ENCODE peak calls at places on chromosomes 6 and 20, in seven cellular contexts. One of them, this sample, is unnamed.

GRCh38 chr6:36907781-36908180 is 22.0 kb downstream of the C6orf89 start:
- DNase-seq in omental fat pad: no peak
- DNase-seq in neural crest cell: no peak
- DNase-seq in astrocyte of the spinal cord: peak
- DNase-seq in GM06990: no peak
- DNase-seq in right lobe of liver: peak
- DNase-seq in MCF 10A: no peak
- DNase-seq in this sample: no peak

GRCh38 chr6:144006731-144007454 is 1.2 kb downstream of the PLAGL1 start:
- DNase-seq in astrocyte of the spinal cord: peak
- DNase-seq in right lobe of liver: no peak
- DNase-seq in neural crest cell: no peak
- DNase-seq in omental fat pad: no peak
- DNase-seq in MCF 10A: peak
- DNase-seq in GM06990: no peak
- DNase-seq in this sample: peak

GRCh38 chr20:43667341-43668132 is 623 bp downstream of the MYBL2 start:
- DNase-seq in omental fat pad: no peak
- DNase-seq in GM06990: peak
- DNase-seq in astrocyte of the spinal cord: no peak
- DNase-seq in MCF 10A: no peak
- DNase-seq in right lobe of liver: no peak
- DNase-seq in neural crest cell: peak
- DNase-seq in this sample: peak

GRCh38 chr20:10006461-10006860 is 28.3 kb upstream of the ANKEF1 start:
- DNase-seq in omental fat pad: no peak
- DNase-seq in neural crest cell: no peak
- DNase-seq in MCF 10A: no peak
- DNase-seq in astrocyte of the spinal cord: no peak
- DNase-seq in right lobe of liver: no peak
- DNase-seq in GM06990: no peak
- DNase-seq in this sample: no peak

GRCh38 chr6:143742955-143743255 is 65.1 kb downstream of the PHACTR2 start:
- DNase-seq in neural crest cell: no peak
- DNase-seq in right lobe of liver: no peak
- DNase-seq in MCF 10A: no peak
- DNase-seq in omental fat pad: no peak
- DNase-seq in astrocyte of the spinal cord: no peak
- DNase-seq in GM06990: no peak
- DNase-seq in this sample: no peak

GRCh38 chr6:24935753-24936152 is at the start of gene RIPOR2:
- DNase-seq in neural crest cell: peak
- DNase-seq in omental fat pad: no peak
- DNase-seq in astrocyte of the spinal cord: no peak
- DNase-seq in GM06990: peak
- DNase-seq in MCF 10A: no peak
- DNase-seq in right lobe of liver: peak
- DNase-seq in this sample: no peak

GRCh38 chr20:61161649-61162210 is 90.3 kb upstream of the CDH4 start:
- DNase-seq in GM06990: no peak
- DNase-seq in MCF 10A: no peak
- DNase-seq in neural crest cell: no peak
- DNase-seq in right lobe of liver: no peak
- DNase-seq in omental fat pad: no peak
- DNase-seq in astrocyte of the spinal cord: no peak
- DNase-seq in this sample: no peak

GRCh38 chr20:10217517-10218410 is 866 bp upstream of the SNAP25 start:
- DNase-seq in omental fat pad: peak
- DNase-seq in GM06990: no peak
- DNase-seq in astrocyte of the spinal cord: peak
- DNase-seq in MCF 10A: peak
- DNase-seq in neural crest cell: peak
- DNase-seq in right lobe of liver: no peak
- DNase-seq in this sample: peak

GRCh38 chr20:38050691-38051090 is 17.1 kb downstream of the RPRD1B start:
- DNase-seq in GM06990: no peak
- DNase-seq in neural crest cell: no peak
- DNase-seq in right lobe of liver: no peak
- DNase-seq in omental fat pad: no peak
- DNase-seq in MCF 10A: peak
- DNase-seq in astrocyte of the spinal cord: no peak
- DNase-seq in this sample: no peak

GRCh38 chr6:109925060-109925459 is 53.1 kb upstream of the GPR6 start:
- DNase-seq in right lobe of liver: no peak
- DNase-seq in GM06990: no peak
- DNase-seq in neural crest cell: no peak
- DNase-seq in astrocyte of the spinal cord: no peak
- DNase-seq in MCF 10A: peak
- DNase-seq in omental fat pad: no peak
- DNase-seq in this sample: no peak

GRCh38 chr20:5688431-5688972 is 61.7 kb upstream of the SHLD1 start:
- DNase-seq in MCF 10A: no peak
- DNase-seq in astrocyte of the spinal cord: no peak
- DNase-seq in right lobe of liver: peak
- DNase-seq in omental fat pad: peak
- DNase-seq in neural crest cell: no peak
- DNase-seq in GM06990: no peak
- DNase-seq in this sample: no peak

GRCh38 chr6:158642097-158642601 is 2.4 kb downstream of the DYNLT1 start:
- DNase-seq in omental fat pad: no peak
- DNase-seq in MCF 10A: peak
- DNase-seq in astrocyte of the spinal cord: peak
- DNase-seq in GM06990: no peak
- DNase-seq in neural crest cell: no peak
- DNase-seq in right lobe of liver: no peak
- DNase-seq in this sample: no peak

GRCh38 chr20:16560661-16561060 is 12.6 kb downstream of the KIF16B start:
- DNase-seq in GM06990: no peak
- DNase-seq in MCF 10A: no peak
- DNase-seq in right lobe of liver: no peak
- DNase-seq in omental fat pad: no peak
- DNase-seq in neural crest cell: no peak
- DNase-seq in astrocyte of the spinal cord: no peak
- DNase-seq in this sample: no peak

GRCh38 chr6:26172496-26172958 is 85.3 kb downstream of the HFE start:
- DNase-seq in omental fat pad: no peak
- DNase-seq in MCF 10A: peak
- DNase-seq in right lobe of liver: no peak
- DNase-seq in astrocyte of the spinal cord: peak
- DNase-seq in neural crest cell: no peak
- DNase-seq in GM06990: peak
- DNase-seq in this sample: no peak

GRCh38 chr20:35307666-35308653 is 15.7 kb upstream of the FAM83C start:
- DNase-seq in right lobe of liver: peak
- DNase-seq in omental fat pad: no peak
- DNase-seq in neural crest cell: no peak
- DNase-seq in MCF 10A: peak
- DNase-seq in GM06990: no peak
- DNase-seq in astrocyte of the spinal cord: peak
- DNase-seq in this sample: no peak

GRCh38 chr6:168136001-168136400 is 57.0 kb upstream of the FRMD1 start:
- DNase-seq in astrocyte of the spinal cord: no peak
- DNase-seq in right lobe of liver: no peak
- DNase-seq in GM06990: no peak
- DNase-seq in neural crest cell: no peak
- DNase-seq in MCF 10A: no peak
- DNase-seq in omental fat pad: no peak
- DNase-seq in this sample: no peak

GRCh38 chr6:121645100-121645745 is 209.8 kb downstream of the GJA1 start:
- DNase-seq in omental fat pad: no peak
- DNase-seq in GM06990: no peak
- DNase-seq in right lobe of liver: no peak
- DNase-seq in MCF 10A: no peak
- DNase-seq in astrocyte of the spinal cord: peak
- DNase-seq in neural crest cell: no peak
- DNase-seq in this sample: no peak

GRCh38 chr20:60637801-60638200 is 614.3 kb upstream of the CDH4 start:
- DNase-seq in right lobe of liver: no peak
- DNase-seq in GM06990: no peak
- DNase-seq in neural crest cell: no peak
- DNase-seq in MCF 10A: no peak
- DNase-seq in omental fat pad: no peak
- DNase-seq in astrocyte of the spinal cord: no peak
- DNase-seq in this sample: no peak

GRCh38 chr20:38485041-38485440 is 12.4 kb downstream of the RALGAPB start:
- DNase-seq in GM06990: no peak
- DNase-seq in MCF 10A: no peak
- DNase-seq in omental fat pad: no peak
- DNase-seq in neural crest cell: no peak
- DNase-seq in astrocyte of the spinal cord: no peak
- DNase-seq in right lobe of liver: no peak
- DNase-seq in this sample: no peak

GRCh38 chr6:161503570-161503969 is 229.7 kb upstream of the AGPAT4 start:
- DNase-seq in neural crest cell: no peak
- DNase-seq in right lobe of liver: no peak
- DNase-seq in astrocyte of the spinal cord: no peak
- DNase-seq in GM06990: no peak
- DNase-seq in MCF 10A: no peak
- DNase-seq in omental fat pad: no peak
- DNase-seq in this sample: no peak

GRCh38 chr6:37137881-37138568 is 31.9 kb upstream of the PIM1 start:
- DNase-seq in MCF 10A: peak
- DNase-seq in neural crest cell: no peak
- DNase-seq in GM06990: no peak
- DNase-seq in omental fat pad: no peak
- DNase-seq in right lobe of liver: no peak
- DNase-seq in astrocyte of the spinal cord: peak
- DNase-seq in this sample: no peak

GRCh38 chr20:39112196-39112743 is 150.1 kb downstream of the DHX35 start:
- DNase-seq in MCF 10A: peak
- DNase-seq in GM06990: no peak
- DNase-seq in neural crest cell: peak
- DNase-seq in omental fat pad: no peak
- DNase-seq in right lobe of liver: no peak
- DNase-seq in astrocyte of the spinal cord: peak
- DNase-seq in this sample: peak

DNA sequence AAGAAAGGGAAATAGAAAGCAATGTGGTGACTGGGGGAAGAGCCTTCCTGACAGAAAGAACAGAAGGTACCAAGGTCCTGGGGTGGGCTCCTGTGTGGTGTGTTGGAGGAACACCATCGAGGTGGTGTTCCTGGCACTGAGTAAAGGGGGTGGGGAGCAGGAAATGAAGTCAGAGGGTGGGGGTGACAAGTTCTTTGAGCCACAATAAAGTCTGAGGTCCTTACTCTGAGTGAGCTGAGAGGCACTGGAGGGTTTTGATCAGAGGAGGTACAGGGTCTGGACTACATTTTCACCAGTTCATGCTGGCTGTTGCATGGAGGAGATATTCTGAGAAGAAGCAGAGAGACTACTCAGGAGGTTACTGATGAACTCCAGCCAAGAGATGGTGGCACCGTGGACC is 198.2 kb downstream of the GMPR start:
- DNase-seq in MCF 10A: no peak
- DNase-seq in astrocyte of the spinal cord: no peak
- DNase-seq in neural crest cell: no peak
- DNase-seq in omental fat pad: no peak
- DNase-seq in GM06990: no peak
- DNase-seq in right lobe of liver: no peak
- DNase-seq in this sample: no peak
- TF ChIP-seq CTCF in MCF 10A: no peak
- TF ChIP-seq CTCF in astrocyte of the spinal cord: no peak
- TF ChIP-seq CTCF in neural crest cell: no peak
- TF ChIP-seq CTCF in omental fat pad: no peak
- TF ChIP-seq CTCF in GM06990: no peak
- TF ChIP-seq CTCF in right lobe of liver: no peak
- TF ChIP-seq CTCF in this sample: no peak

GRCh38 chr6:169960531-169960890 is 209.1 kb downstream of the ERMARD start:
- DNase-seq in MCF 10A: no peak
- DNase-seq in neural crest cell: no peak
- DNase-seq in astrocyte of the spinal cord: no peak
- DNase-seq in GM06990: no peak
- DNase-seq in omental fat pad: no peak
- DNase-seq in right lobe of liver: no peak
- DNase-seq in this sample: no peak

GRCh38 chr6:169962604-169963469 is 211.4 kb downstream of the ERMARD start:
- DNase-seq in omental fat pad: no peak
- DNase-seq in MCF 10A: no peak
- DNase-seq in astrocyte of the spinal cord: no peak
- DNase-seq in right lobe of liver: no peak
- DNase-seq in GM06990: no peak
- DNase-seq in neural crest cell: no peak
- DNase-seq in this sample: no peak

GRCh38 chr6:169960891-169961611 is 209.6 kb downstream of the ERMARD start:
- DNase-seq in right lobe of liver: no peak
- DNase-seq in omental fat pad: no peak
- DNase-seq in GM06990: no peak
- DNase-seq in MCF 10A: no peak
- DNase-seq in astrocyte of the spinal cord: no peak
- DNase-seq in neural crest cell: no peak
- DNase-seq in this sample: no peak

GRCh38 chr6:169963581-169964297 is 212.3 kb downstream of the ERMARD start:
- DNase-seq in omental fat pad: no peak
- DNase-seq in GM06990: no peak
- DNase-seq in MCF 10A: no peak
- DNase-seq in right lobe of liver: no peak
- DNase-seq in astrocyte of the spinal cord: no peak
- DNase-seq in neural crest cell: no peak
- DNase-seq in this sample: no peak

GRCh38 chr6:169961772-169962561 is 210.5 kb downstream of the ERMARD start:
- DNase-seq in MCF 10A: no peak
- DNase-seq in neural crest cell: peak
- DNase-seq in right lobe of liver: peak
- DNase-seq in omental fat pad: no peak
- DNase-seq in GM06990: no peak
- DNase-seq in astrocyte of the spinal cord: no peak
- DNase-seq in this sample: no peak
- TF ChIP-seq CTCF in MCF 10A: no peak
- TF ChIP-seq CTCF in neural crest cell: peak
- TF ChIP-seq CTCF in right lobe of liver: peak
- TF ChIP-seq CTCF in omental fat pad: no peak
- TF ChIP-seq CTCF in GM06990: no peak
- TF ChIP-seq CTCF in astrocyte of the spinal cord: no peak
- TF ChIP-seq CTCF in this sample: no peak

DNA sequence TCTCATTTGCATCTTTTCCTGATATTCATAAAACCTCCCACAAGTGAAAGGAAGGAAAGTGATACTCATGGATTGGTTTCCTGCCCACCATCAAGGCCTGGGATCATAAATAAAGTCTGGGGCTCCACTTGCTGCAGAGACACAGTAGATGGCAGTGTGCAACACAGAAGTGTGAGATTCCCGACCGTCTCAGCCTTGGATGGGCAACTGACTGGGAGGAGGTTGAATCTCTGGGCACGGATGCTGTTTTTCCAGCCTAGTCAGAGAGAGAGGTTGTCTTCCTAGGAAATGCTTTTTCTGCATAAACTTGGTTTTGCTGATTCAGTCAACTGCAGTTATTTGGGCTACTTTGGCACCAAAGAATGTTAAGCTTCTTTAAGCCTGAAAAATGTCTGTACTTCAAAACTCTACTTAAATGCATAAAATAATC is 9.9 kb upstream of the RFPL4B start:
- DNase-seq in GM06990: no peak
- DNase-seq in omental fat pad: no peak
- DNase-seq in right lobe of liver: no peak
- DNase-seq in MCF 10A: peak
- DNase-seq in astrocyte of the spinal cord: peak
- DNase-seq in neural crest cell: peak
- DNase-seq in this sample: no peak
- TF ChIP-seq CTCF in GM06990: peak
- TF ChIP-seq CTCF in omental fat pad: no peak
- TF ChIP-seq CTCF in right lobe of liver: peak
- TF ChIP-seq CTCF in MCF 10A: peak
- TF ChIP-seq CTCF in astrocyte of the spinal cord: peak
- TF ChIP-seq CTCF in neural crest cell: peak
- TF ChIP-seq CTCF in this sample: no peak

GRCh38 chr6:106300944-106301343 is 24.6 kb downstream of the ATG5 start:
- DNase-seq in GM06990: no peak
- DNase-seq in astrocyte of the spinal cord: peak
- DNase-seq in MCF 10A: peak
- DNase-seq in omental fat pad: no peak
- DNase-seq in right lobe of liver: no peak
- DNase-seq in neural crest cell: no peak
- DNase-seq in this sample: peak
- TF ChIP-seq CTCF in GM06990: peak
- TF ChIP-seq CTCF in astrocyte of the spinal cord: peak
- TF ChIP-seq CTCF in MCF 10A: peak
- TF ChIP-seq CTCF in omental fat pad: no peak
- TF ChIP-seq CTCF in right lobe of liver: peak
- TF ChIP-seq CTCF in neural crest cell: peak
- TF ChIP-seq CTCF in this sample: no peak

This sample was measured in GM20000.